ENCODE peak calls at places on chromosomes 11 and 22, in seven cellular contexts. C is cardiac fibroblast, X is GM12865, K is AG10803, R is kidney, A is heart right ventricle, G is mucosa of descending colon. I is an unnamed sample.
A peak's percentile ranks its signal among the peaks of the same experiment; 100 is the strongest.

GRCh38 chr11:120198787-120199469 is 11.9 kb upstream of the OAF start:
- DNase-seq in A (no peak), X (no peak), C (no peak), R (peak; percentile 57), G (peak; percentile 73), K (no peak), I (no peak)

GRCh38 chr22:31488988-31489617 is 539 bp downstream of the EIF4ENIF1 start:
- DNase-seq in K (peak; percentile 26), R (peak; percentile 83), X (peak; percentile 48), A (peak; percentile 19), G (peak; percentile 63), C (peak; percentile 31), I (no peak)

GRCh38 chr11:80521592-80521991 is 1080.8 kb upstream of the TENM4 start:
- DNase-seq in A (no peak), R (no peak), X (no peak), G (no peak), K (no peak), C (no peak), I (no peak)

GRCh38 chr11:120239713-120240640 is at the start of gene POU2F3:
- DNase-seq in R (no peak), C (no peak), A (no peak), X (no peak), K (no peak), G (peak; percentile 48), I (no peak)

GRCh38 chr11:7545611-7546010 is 31.8 kb downstream of the PPFIBP2 start:
- DNase-seq in X (no peak), G (no peak), K (no peak), R (no peak), C (no peak), A (no peak), I (no peak)

GRCh38 chr22:47990486-47990885 is 1228.0 kb downstream of the TBC1D22A start:
- DNase-seq in X (no peak), G (no peak), R (no peak), A (no peak), C (no peak), K (no peak), I (no peak)

GRCh38 chr22:21010426-21011113 is 4.4 kb upstream of the P2RX6 start:
- DNase-seq in C (no peak), R (no peak), A (no peak), X (no peak), G (no peak), K (no peak), I (no peak)

GRCh38 chr11:83175815-83176214 is 17.7 kb upstream of the ANKRD42 start:
- DNase-seq in R (no peak), C (no peak), K (no peak), X (no peak), A (no peak), G (no peak), I (no peak)

GRCh38 chr11:108206171-108206570 is 16.3 kb downstream of the NPAT start:
- DNase-seq in C (no peak), G (no peak), R (no peak), K (no peak), A (no peak), X (no peak), I (no peak)

GRCh38 chr22:37484115-37485005 is 1.8 kb downstream of the MFNG start:
- DNase-seq in C (no peak), R (peak; percentile 93), K (no peak), A (peak; percentile 63), G (peak; percentile 77), X (peak; percentile 94), I (no peak)

GRCh38 chr11:12470236-12470635 is 92.9 kb downstream of the PARVA start:
- DNase-seq in A (no peak), G (no peak), K (no peak), R (no peak), C (no peak), X (no peak), I (no peak)

GRCh38 chr11:21430532-21430931 is 761.1 kb downstream of the NELL1 start:
- DNase-seq in G (no peak), X (no peak), K (no peak), A (no peak), C (no peak), R (no peak), I (no peak)

GRCh38 chr11:47943721-47944554 is 36.4 kb upstream of the PTPRJ start:
- DNase-seq in X (no peak), K (no peak), R (no peak), G (no peak), C (no peak), A (no peak), I (no peak)

GRCh38 chr11:64909653-64910343 is 7.2 kb downstream of the ATG2A start:
- DNase-seq in R (peak; percentile 61), C (no peak), K (no peak), G (no peak), A (no peak), X (no peak), I (no peak)

GRCh38 chr22:24432059-24432853 is 4.9 kb downstream of the ADORA2A start:
- DNase-seq in R (peak; percentile 91), X (no peak), C (peak; percentile 72), G (peak; percentile 75), K (peak; percentile 32), A (peak; percentile 84), I (no peak)

GRCh38 chr11:65430406-65431217 is 8.0 kb downstream of the NEAT1 start:
- DNase-seq in X (peak; percentile 68), C (peak; percentile 76), K (peak; percentile 75), G (no peak), R (no peak), A (no peak), I (no peak)

GRCh38 chr11:65646921-65647701 is 9.2 kb downstream of the SIPA1 start:
- DNase-seq in K (no peak), G (peak; percentile 84), A (no peak), C (no peak), X (no peak), R (peak; percentile 88), I (peak; percentile 54)

GRCh38 chr22:35380537-35381423 is at the start of gene HMOX1:
- DNase-seq in K (peak; percentile 94), C (peak; percentile 91), A (peak; percentile 87), R (peak; percentile 97), X (peak; percentile 91), G (peak; percentile 94), I (peak; percentile 80)
- TF ChIP-seq CTCF in K (no peak), C (no peak), A (no peak), R (peak; percentile 17), X (no peak), G (no peak), I (peak; percentile 32)

GRCh38 chr11:85809191-85809590 is 1.8 kb downstream of the SYTL2 start:
- DNase-seq in K (no peak), R (no peak), A (no peak), X (no peak), G (no peak), C (no peak), I (no peak)

GRCh38 chr11:85811624-85812023 is 683 bp upstream of the SYTL2 start:
- DNase-seq in G (peak; percentile 43), A (no peak), R (no peak), K (no peak), X (no peak), C (no peak), I (no peak)

GRCh38 chr11:85810521-85810870 is 445 bp downstream of the SYTL2 start:
- DNase-seq in X (no peak), C (no peak), A (no peak), K (no peak), G (peak; percentile 59), R (no peak), I (no peak)

GRCh38 chr11:85809881-85810280 is 1.1 kb downstream of the SYTL2 start:
- DNase-seq in A (no peak), X (no peak), G (peak; percentile 58), R (peak; percentile 75), K (no peak), C (no peak), I (no peak)

DNA sequence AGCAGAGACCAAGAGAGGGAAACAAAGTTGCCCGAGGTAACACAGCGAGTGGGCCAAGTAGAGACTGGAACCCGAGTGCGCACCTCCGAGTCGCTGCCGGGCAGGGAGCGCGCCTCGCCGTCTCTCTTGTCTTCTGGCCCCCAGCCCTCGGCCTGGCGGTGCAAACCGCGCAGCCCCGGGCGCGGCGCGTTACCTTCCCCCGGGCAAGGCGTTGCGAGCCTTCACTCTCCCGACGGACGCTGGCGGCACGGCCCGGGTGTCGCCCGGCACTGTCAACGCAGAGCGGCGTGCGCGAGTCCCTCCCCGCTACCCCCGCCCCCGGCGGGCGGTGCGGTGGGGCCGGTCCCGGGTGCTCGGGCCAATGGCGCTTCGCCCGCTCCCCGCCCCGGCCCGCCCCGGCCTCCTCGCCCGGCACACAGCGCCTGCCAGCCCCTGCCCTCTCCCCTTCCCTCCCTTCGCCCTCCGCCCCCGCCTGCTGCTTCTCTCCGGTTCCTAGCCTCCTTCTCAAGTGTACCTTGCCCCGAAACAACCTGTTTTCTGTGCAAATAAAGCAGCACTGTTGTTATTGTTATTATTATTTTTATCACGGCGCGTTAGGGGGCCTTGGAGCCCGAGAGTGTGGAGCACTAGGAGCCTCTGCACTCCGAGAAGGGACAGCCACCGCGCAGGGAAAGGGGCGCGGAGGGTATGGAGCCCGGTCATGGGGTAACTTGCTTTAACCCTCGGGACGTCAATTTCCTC is at the start of gene SYTL2:
- DNase-seq in A (peak; percentile 58), X (peak; percentile 41), R (peak; percentile 94), K (peak; percentile 51), C (peak; percentile 16), G (peak; percentile 93), I (peak; percentile 51)
- TF ChIP-seq CTCF in A (no peak), X (no peak), R (no peak), K (no peak), C (no peak), G (no peak), I (peak; percentile 22)

GRCh38 chr11:60788401-60789110 is 3.4 kb downstream of the MS4A10 start:
- DNase-seq in R (peak; percentile 34), G (no peak), X (no peak), A (no peak), K (no peak), C (peak; percentile 38), I (no peak)

GRCh38 chr11:60785136-60785535 is at the start of gene MS4A10:
- DNase-seq in K (no peak), X (no peak), A (no peak), G (peak; percentile 55), C (no peak), R (peak; percentile 43), I (no peak)

GRCh38 chr11:60783911-60784310 is 1.2 kb upstream of the MS4A10 start:
- DNase-seq in G (no peak), K (no peak), R (peak; percentile 10), X (no peak), A (no peak), C (no peak), I (no peak)

GRCh38 chr11:60786811-60787567 is 1.9 kb downstream of the MS4A10 start:
- DNase-seq in R (peak; percentile 75), A (peak; percentile 85), C (peak; percentile 92), K (peak; percentile 63), X (no peak), G (peak; percentile 61), I (no peak)

GRCh38 chr11:60785806-60786361 is 751 bp downstream of the MS4A10 start:
- DNase-seq in K (peak; percentile 8), G (no peak), R (peak; percentile 54), C (peak; percentile 76), X (no peak), A (no peak), I (no peak)
- TF ChIP-seq CTCF in K (no peak), G (no peak), R (no peak), C (peak; percentile 10), X (no peak), A (no peak), I (no peak)

DNA sequence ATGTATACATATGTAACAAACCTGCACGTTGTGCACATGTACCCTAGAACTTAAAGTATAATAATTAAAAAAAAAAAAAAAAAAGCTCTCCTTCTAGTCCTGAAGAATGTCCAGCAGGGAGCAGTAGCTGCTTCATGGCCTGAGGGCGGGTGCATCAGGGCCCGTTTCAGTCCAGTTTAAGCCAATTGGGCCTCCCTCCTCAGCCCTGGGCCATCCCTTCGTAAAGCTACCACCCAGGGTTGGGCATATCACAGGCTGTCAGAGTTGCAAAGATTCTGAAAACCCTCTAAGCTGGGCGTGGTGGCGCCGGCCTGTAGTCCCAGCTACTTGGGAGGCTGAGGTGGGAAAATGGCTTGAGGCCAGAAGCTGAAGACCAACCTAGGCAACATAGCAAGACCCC is 5.4 kb downstream of the TMPRSS13 start:
- DNase-seq in R (peak; percentile 23), C (no peak), G (no peak), K (no peak), A (no peak), X (no peak), I (no peak)
- TF ChIP-seq CTCF in R (no peak), C (no peak), G (no peak), K (no peak), A (no peak), X (no peak), I (no peak)

I was measured in RWPE2.